ENCODE peak calls at places on chromosome 21, in nine cellular contexts. A, G, M, U, X, D, C, S and J are unnamed samples.

GRCh38 chr21:33198346-33199135 is 31.2 kb upstream of the IFNAR2 start:
- DNase-seq in G (no peak), U (peak; percentile 38), C (no peak), M (no peak), X (no peak), A (no peak), D (no peak), S (peak; percentile 55), J (no peak)

GRCh38 chr21:46111857-46112730 is 14.2 kb downstream of the COL6A2 start:
- DNase-seq in G (no peak), C (no peak), U (peak; percentile 16), M (no peak), X (peak; percentile 78), D (no peak), A (no peak), S (no peak), J (no peak)

GRCh38 chr21:45831991-45832740 is 149.4 kb upstream of the COL6A1 start:
- DNase-seq in U (no peak), C (no peak), M (peak; percentile 38), G (no peak), A (no peak), X (no peak), D (no peak), S (peak; percentile 60), J (no peak)

GRCh38 chr21:39730418-39731107 is 14.4 kb upstream of the IGSF5 start:
- DNase-seq in M (no peak), G (no peak), D (no peak), C (no peak), S (no peak), X (no peak), A (no peak), U (no peak), J (no peak)

GRCh38 chr21:43755820-43756594 is 20.1 kb downstream of the CSTB start:
- DNase-seq in G (no peak), S (no peak), U (no peak), C (no peak), X (no peak), M (no peak), A (no peak), D (no peak), J (no peak)

GRCh38 chr21:43868461-43868860 is 3.4 kb downstream of the AGPAT3 start:
- DNase-seq in S (no peak), D (no peak), C (no peak), X (peak; percentile 61), G (no peak), M (no peak), U (no peak), A (no peak), J (no peak)

GRCh38 chr21:44299085-44299457 is 782 bp upstream of the PFKL start:
- DNase-seq in U (no peak), D (no peak), M (peak; percentile 34), X (no peak), C (peak; percentile 35), A (no peak), G (no peak), S (no peak), J (no peak)

GRCh38 chr21:41816583-41817165 is 49.8 kb upstream of the RIPK4 start:
- DNase-seq in U (peak; percentile 63), S (peak; percentile 36), G (no peak), X (peak; percentile 88), A (peak; percentile 4), M (peak; percentile 50), C (no peak), D (peak; percentile 36), J (peak; percentile 7)

GRCh38 chr21:19011448-19011847 is 607.9 kb upstream of the TMPRSS15 start:
- DNase-seq in X (no peak), C (no peak), G (no peak), D (no peak), U (no peak), A (no peak), S (no peak), M (no peak), J (no peak)

GRCh38 chr21:45998871-45999580 is 17.5 kb downstream of the COL6A1 start:
- DNase-seq in A (no peak), D (no peak), G (no peak), U (no peak), C (no peak), X (peak; percentile 65), S (no peak), M (no peak), J (no peak)

GRCh38 chr21:45257673-45258341 is 29.9 kb downstream of the POFUT2 start:
- DNase-seq in S (no peak), A (no peak), C (no peak), G (no peak), U (no peak), D (no peak), X (peak; percentile 80), M (no peak), J (no peak)

GRCh38 chr21:41428311-41428710 is 2.3 kb downstream of the MX1 start:
- DNase-seq in A (no peak), S (no peak), D (no peak), M (no peak), X (no peak), C (no peak), G (no peak), U (no peak), J (no peak)

GRCh38 chr21:29125199-29125598 is 5.2 kb upstream of the MAP3K7CL start:
- DNase-seq in A (no peak), X (no peak), S (no peak), C (peak; percentile 67), M (no peak), D (no peak), G (no peak), U (no peak), J (no peak)
- H3K4me3 ChIP-seq in A (no peak overlapping the region), X (no peak overlapping the region), S (no peak overlapping the region), C (peak overlapping the region; percentile 27), M (no peak overlapping the region), D (no peak overlapping the region), G (no peak overlapping the region), U (no peak overlapping the region), J (no peak overlapping the region)

DNA sequence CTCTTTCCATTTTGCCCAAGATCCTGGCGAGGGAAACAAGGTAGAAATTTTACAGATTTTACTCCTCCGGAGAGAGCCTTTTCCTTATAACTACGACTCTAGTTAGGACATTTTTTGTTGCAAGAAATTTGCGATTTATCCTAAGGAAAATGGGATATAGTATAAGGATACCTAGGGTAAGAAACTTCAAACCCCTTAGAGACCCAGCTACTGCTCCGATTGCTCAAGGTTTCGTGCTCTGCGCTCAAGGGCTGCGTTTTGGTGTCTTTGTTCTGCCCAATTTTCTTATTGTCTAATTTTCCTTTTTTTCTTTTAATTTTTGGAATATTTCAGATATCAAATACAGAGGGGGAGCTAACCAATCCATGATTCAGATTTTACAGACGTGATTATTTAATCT is 1.5 kb downstream of the TTC3 start:
- DNase-seq in G (no peak), S (no peak), D (no peak), U (no peak), M (no peak), A (no peak), C (no peak), X (no peak), J (no peak)
- TF ChIP-seq CTCF in G (no peak), S (no peak), D (no peak), U (no peak), M (no peak), A (no peak), C (no peak), X (no peak), J (no peak)

GRCh38 chr21:31754561-31754960 is 22.6 kb upstream of the SCAF4 start:
- DNase-seq in A (no peak), S (no peak), D (no peak), X (no peak), M (no peak), C (no peak), U (no peak), G (no peak), J (no peak)

GRCh38 chr21:31752967-31753366 is 21.0 kb upstream of the SCAF4 start:
- DNase-seq in U (no peak), A (no peak), S (no peak), X (no peak), C (no peak), D (no peak), G (no peak), M (no peak), J (no peak)

GRCh38 chr21:31753949-31754348 is 22.0 kb upstream of the SCAF4 start:
- DNase-seq in X (no peak), M (no peak), U (no peak), D (no peak), C (no peak), S (no peak), A (no peak), G (no peak), J (no peak)

GRCh38 chr21:31752352-31752751 is 20.4 kb upstream of the SCAF4 start:
- DNase-seq in C (no peak), G (no peak), D (no peak), X (no peak), S (peak; percentile 48), U (no peak), A (no peak), M (no peak), J (no peak)

DNA sequence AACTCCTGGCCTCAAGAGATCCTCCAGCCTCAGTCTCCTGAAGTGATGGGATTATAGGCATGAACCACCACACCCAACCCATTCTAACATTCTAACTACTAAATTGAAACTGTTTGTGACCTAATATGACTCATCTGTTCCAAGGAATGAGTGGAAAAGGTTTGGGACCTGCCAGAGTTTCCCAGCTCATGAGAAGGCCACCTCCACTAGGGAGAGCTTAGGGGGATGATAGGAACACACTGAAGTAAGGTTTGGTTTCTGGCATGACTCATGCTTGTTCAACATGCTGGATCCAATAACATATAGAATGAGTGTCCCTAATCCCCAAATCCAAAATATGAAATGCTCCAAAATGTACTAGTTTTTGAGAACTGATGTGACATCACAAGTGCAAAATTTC is 18.9 kb upstream of the SCAF4 start:
- DNase-seq in M (no peak), U (no peak), C (no peak), D (peak; percentile 2), G (peak; percentile 50), S (peak; percentile 38), A (no peak), X (no peak), J (no peak)
- H3K4me3 ChIP-seq in M (no peak overlapping the region), U (no peak overlapping the region), C (no peak overlapping the region), D (no peak overlapping the region), G (no peak overlapping the region), S (no peak overlapping the region), A (no peak overlapping the region), X (no peak overlapping the region), J (no peak overlapping the region)

GRCh38 chr21:37077403-37077802 is 4.3 kb downstream of the TTC3 start:
- DNase-seq in G (no peak), A (no peak), C (no peak), D (no peak), U (no peak), S (no peak), X (no peak), M (no peak), J (no peak)

GRCh38 chr21:37082856-37083611 is 10.0 kb downstream of the TTC3 start:
- DNase-seq in X (no peak), C (no peak), S (no peak), M (no peak), G (no peak), D (no peak), U (no peak), A (no peak), J (no peak)

GRCh38 chr21:37082375-37082774 is 9.3 kb downstream of the TTC3 start:
- DNase-seq in G (no peak), S (no peak), M (no peak), A (no peak), C (no peak), D (no peak), X (no peak), U (no peak), J (no peak)

GRCh38 chr21:37076087-37076486 is 3.0 kb downstream of the TTC3 start:
- DNase-seq in S (no peak), U (no peak), A (no peak), M (no peak), C (no peak), X (no peak), G (no peak), D (no peak), J (no peak)

GRCh38 chr21:37079211-37079824 is 6.3 kb downstream of the TTC3 start:
- DNase-seq in A (no peak), G (no peak), U (no peak), D (no peak), C (no peak), S (no peak), M (no peak), X (no peak), J (no peak)
- TF ChIP-seq CTCF in A (peak; percentile 21), G (peak; percentile 56), U (no peak), D (peak; percentile 56), C (peak; percentile 48), S (peak; percentile 10), M (peak; percentile 15), X (no peak), J (peak; percentile 27)